ENCODE peak calls at places on chromosome 4, in eight cellular contexts. J is mammary epithelial cell, C is ovary, S is Calu3, F is upper lobe of left lung, L is PC-3, Q is GM13976, I is H9. G is an unnamed sample.
A peak's percentile ranks its signal among the peaks of the same experiment; 100 is the strongest.

GRCh38 chr4:146508229-146508939 is 13.4 kb downstream of the SLC10A7 start:
- DNase-seq in J (no peak), C (no peak), S (no peak), F (no peak), L (no peak), Q (no peak), I (no peak), G (no peak)

GRCh38 chr4:183722738-183723560 is 63.9 kb downstream of the TRAPPC11 start:
- DNase-seq in J (peak; percentile 75), C (peak; percentile 56), S (peak; percentile 87), F (peak; percentile 83), L (peak; percentile 75), Q (peak; percentile 86), I (peak; percentile 85), G (peak; percentile 68)

GRCh38 chr4:26330186-26330787 is 9.5 kb downstream of the RBPJ start:
- DNase-seq in J (peak; percentile 34), C (no peak), S (peak; percentile 15), F (no peak), L (peak; percentile 75), Q (peak; percentile 54), I (no peak), G (no peak)

GRCh38 chr4:4989083-4989622 is 30.1 kb downstream of the CYTL1 start:
- DNase-seq in J (no peak), C (no peak), S (no peak), F (no peak), L (no peak), Q (no peak), I (no peak), G (no peak)

GRCh38 chr4:123603165-123603564 is 206.6 kb downstream of the SPRY1 start:
- DNase-seq in J (peak; percentile 67), C (no peak), S (peak; percentile 67), F (peak; percentile 34), L (peak; percentile 64), Q (no peak), I (no peak), G (no peak)

GRCh38 chr4:85833311-85833710 is 358.4 kb downstream of the ARHGAP24 start:
- DNase-seq in J (no peak), C (no peak), S (no peak), F (no peak), L (no peak), Q (no peak), I (no peak), G (no peak)

GRCh38 chr4:46274717-46275116 is 115.2 kb downstream of the GABRA2 start:
- DNase-seq in J (peak; percentile 1), C (no peak), S (no peak), F (no peak), L (peak; percentile 6), Q (no peak), I (no peak), G (no peak)

GRCh38 chr4:151031831-151032605 is 16.9 kb upstream of the LRBA start:
- DNase-seq in J (peak; percentile 73), C (no peak), S (no peak), F (no peak), L (peak; percentile 76), Q (peak; percentile 55), I (no peak), G (no peak)

GRCh38 chr4:142406051-142406549 is 440.0 kb downstream of the INPP4B start:
- DNase-seq in J (peak; percentile 66), C (no peak), S (peak; percentile 30), F (no peak), L (peak; percentile 78), Q (no peak), I (peak; percentile 32), G (no peak)

GRCh38 chr4:129264008-129264657 is 168.2 kb downstream of the C4orf33 start:
- DNase-seq in J (no peak), C (no peak), S (no peak), F (no peak), L (no peak), Q (peak; percentile 36), I (no peak), G (no peak)

GRCh38 chr4:82708982-82709381 is 89.6 kb downstream of the SCD5 start:
- DNase-seq in J (no peak), C (no peak), S (no peak), F (no peak), L (no peak), Q (no peak), I (no peak), G (no peak)

GRCh38 chr4:1078490-1078889 is 34.9 kb downstream of the RNF212 start:
- DNase-seq in J (no peak), C (no peak), S (no peak), F (no peak), L (no peak), Q (no peak), I (no peak), G (no peak)

DNA sequence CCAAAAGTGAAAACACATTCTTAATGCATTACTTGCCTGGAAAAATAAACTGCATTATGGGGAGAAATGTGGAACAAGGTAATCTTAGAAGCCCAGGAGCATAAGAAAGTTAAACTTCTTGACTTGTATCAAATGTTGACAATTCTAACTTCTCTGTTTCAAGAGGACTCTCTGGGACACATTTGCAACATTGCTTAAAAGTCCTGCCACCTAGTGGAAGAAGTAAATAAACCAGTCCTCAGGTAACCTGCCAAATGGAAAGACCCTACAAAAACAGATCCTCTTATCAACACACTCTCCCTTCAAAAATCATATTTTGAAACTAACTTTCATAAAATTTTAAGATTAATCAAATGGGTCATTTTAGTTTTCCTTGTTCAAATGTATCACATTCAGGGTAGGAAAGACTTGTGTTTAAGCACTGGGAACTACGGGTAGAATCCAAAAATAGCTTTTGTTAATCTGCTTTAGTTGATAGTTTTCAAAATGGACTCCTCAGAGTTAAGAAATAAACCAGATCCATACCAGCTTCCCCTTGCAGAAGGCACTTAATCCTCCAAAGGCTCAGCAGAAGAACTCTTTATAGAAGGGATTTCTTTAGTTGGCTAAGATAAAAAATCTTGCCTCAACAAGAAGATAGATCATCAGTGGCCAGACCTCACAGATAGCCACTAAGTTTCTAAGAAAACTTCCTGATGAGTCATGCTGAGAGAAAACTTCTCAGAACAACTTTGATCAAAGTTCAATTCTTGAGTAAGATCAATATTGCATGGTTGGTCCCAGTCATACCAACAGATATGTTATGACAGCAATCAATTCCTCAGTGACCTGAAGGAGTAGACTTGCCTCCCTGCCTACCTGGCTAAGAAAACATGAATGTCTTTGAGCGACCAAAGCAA is 141.7 kb downstream of the HHIP start:
- DNase-seq in J (peak; percentile 27), C (no peak), S (no peak), F (no peak), L (peak; percentile 62), Q (peak; percentile 35), I (no peak), G (no peak)
- TF ChIP-seq CTCF in J (peak; percentile 66), C (no peak), S (no peak), F (peak; percentile 51), L (peak; percentile 87), Q (peak; percentile 46), I (peak; percentile 79), G (peak; percentile 75)

GRCh38 chr4:31949045-31949444 is 1228.9 kb downstream of the PCDH7 start:
- DNase-seq in J (no peak), C (no peak), S (no peak), F (no peak), L (peak; percentile 48), Q (no peak), I (no peak), G (no peak)

DNA sequence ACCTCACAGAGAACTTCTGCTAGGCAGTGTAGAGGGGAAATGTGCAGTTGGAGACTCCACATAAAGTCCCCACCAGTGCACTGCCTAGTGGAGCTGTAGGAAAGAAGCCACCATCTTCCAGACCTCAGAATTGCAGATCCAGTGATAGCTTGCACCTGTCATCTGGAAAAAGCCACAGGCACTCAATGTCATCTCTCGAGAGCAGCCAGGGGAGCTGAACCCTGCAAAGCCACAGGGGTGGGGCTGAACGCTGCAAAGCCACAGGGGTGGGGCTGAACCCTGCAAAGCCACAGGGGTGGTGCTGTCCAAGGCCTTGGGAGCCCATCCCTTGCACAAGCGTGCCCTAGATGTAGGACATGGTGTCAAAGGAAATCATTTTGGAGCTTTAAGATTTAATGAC is 1226.3 kb downstream of the PCDH7 start:
- DNase-seq in J (no peak), C (no peak), S (no peak), F (no peak), L (no peak), Q (no peak), I (no peak), G (no peak)
- TF ChIP-seq CTCF in J (no peak), C (no peak), S (no peak), F (no peak), L (no peak), Q (no peak), I (no peak), G (no peak)

GRCh38 chr4:102139932-102140331 is 205.3 kb downstream of the SLC39A8 start:
- DNase-seq in J (peak; percentile 78), C (no peak), S (no peak), F (no peak), L (peak; percentile 88), Q (no peak), I (no peak), G (no peak)
- TF ChIP-seq CTCF in J (no peak), C (no peak), S (no peak), F (no peak), L (no peak), Q (no peak), I (no peak), G (no peak)

GRCh38 chr4:23878912-23879732 is 10.7 kb downstream of the PPARGC1A start:
- DNase-seq in J (peak; percentile 38), C (no peak), S (no peak), F (no peak), L (no peak), Q (no peak), I (no peak), G (no peak)

GRCh38 chr4:23881052-23881501 is 8.8 kb downstream of the PPARGC1A start:
- DNase-seq in J (peak; percentile 46), C (no peak), S (no peak), F (no peak), L (no peak), Q (no peak), I (no peak), G (no peak)

GRCh38 chr4:23884261-23884660 is 5.6 kb downstream of the PPARGC1A start:
- DNase-seq in J (peak; percentile 56), C (no peak), S (no peak), F (no peak), L (no peak), Q (no peak), I (no peak), G (no peak)

GRCh38 chr4:23882976-23883531 is 6.8 kb downstream of the PPARGC1A start:
- DNase-seq in J (peak; percentile 71), C (no peak), S (no peak), F (no peak), L (no peak), Q (no peak), I (no peak), G (no peak)

GRCh38 chr4:23881674-23882337 is 8.0 kb downstream of the PPARGC1A start:
- DNase-seq in J (no peak), C (no peak), S (no peak), F (no peak), L (no peak), Q (no peak), I (no peak), G (no peak)
- TF ChIP-seq CTCF in J (no peak), C (no peak), S (no peak), F (no peak), L (no peak), Q (no peak), I (peak; percentile 51), G (peak; percentile 29)

GRCh38 chr4:38873290-38873949 is 5.8 kb downstream of the FAM114A1 start:
- DNase-seq in J (no peak), C (no peak), S (no peak), F (no peak), L (no peak), Q (no peak), I (no peak), G (no peak)
- TF ChIP-seq CTCF in J (no peak), C (no peak), S (no peak), F (no peak), L (no peak), Q (no peak), I (peak; percentile 32), G (peak; percentile 18)

G was measured in progenitor cell of endocrine pancreas.